ENCODE peak calls at places on chromosomes 16 and 17, in eight cellular contexts. Y, W, J, Z, B, H, G and P are unnamed samples.

GRCh38 chr17:73302189-73302588 is 9.6 kb downstream of the CDC42EP4 start:
- DNase-seq in Y (no peak), W (no peak), J (no peak), Z (no peak), B (no peak), H (no peak), G (no peak), P (no peak)

GRCh38 chr17:38751144-38751802 is 1.3 kb upstream of the PSMB3 start:
- DNase-seq in Y (no peak), W (no peak), J (no peak), Z (peak; percentile 58), B (no peak), H (no peak), G (no peak), P (no peak)

GRCh38 chr17:81034779-81035388 is at the start of gene BAIAP2:
- DNase-seq in Y (peak; percentile 99), W (peak; percentile 91), J (peak; percentile 95), Z (peak; percentile 96), B (peak; percentile 99), H (peak; percentile 97), G (peak; percentile 100), P (peak; percentile 88)

GRCh38 chr16:68265078-68265925 is 976 bp downstream of the SLC7A6 start:
- DNase-seq in Y (peak; percentile 59), W (peak; percentile 83), J (peak; percentile 54), Z (peak; percentile 88), B (peak; percentile 85), H (peak; percentile 87), G (peak; percentile 56), P (peak; percentile 60)

GRCh38 chr16:31138621-31139578 is 3.4 kb upstream of the PRSS8 start:
- DNase-seq in Y (no peak), W (no peak), J (peak; percentile 56), Z (peak; percentile 86), B (peak; percentile 97), H (peak; percentile 93), G (no peak), P (peak; percentile 76)

GRCh38 chr16:86337138-86337537 is 173.2 kb upstream of the FOXF1 start:
- DNase-seq in Y (no peak), W (no peak), J (no peak), Z (no peak), B (no peak), H (no peak), G (no peak), P (no peak)

GRCh38 chr17:40541060-40541872 is 24.0 kb downstream of the CCR7 start:
- DNase-seq in Y (peak; percentile 81), W (no peak), J (no peak), Z (no peak), B (no peak), H (no peak), G (no peak), P (no peak)

GRCh38 chr16:59067207-59067606 is 333.1 kb upstream of the GOT2 start:
- DNase-seq in Y (no peak), W (peak; percentile 23), J (peak; percentile 2), Z (no peak), B (no peak), H (peak; percentile 27), G (no peak), P (peak; percentile 98)

GRCh38 chr16:84049403-84050060 is 6.9 kb upstream of the SLC38A8 start:
- DNase-seq in Y (no peak), W (no peak), J (no peak), Z (no peak), B (no peak), H (no peak), G (no peak), P (no peak)

GRCh38 chr17:30570596-30571265 is 93.5 kb downstream of the GOSR1 start:
- DNase-seq in Y (no peak), W (no peak), J (no peak), Z (no peak), B (no peak), H (no peak), G (no peak), P (no peak)

GRCh38 chr17:13076905-13077304 is 59.1 kb upstream of the ELAC2 start:
- DNase-seq in Y (no peak), W (no peak), J (no peak), Z (no peak), B (no peak), H (no peak), G (no peak), P (no peak)

GRCh38 chr16:81155769-81156168 is 59.6 kb upstream of the GCSH start:
- DNase-seq in Y (no peak), W (no peak), J (no peak), Z (no peak), B (no peak), H (no peak), G (no peak), P (no peak)

GRCh38 chr16:66003196-66003595 is 363.3 kb upstream of the CDH5 start:
- DNase-seq in Y (no peak), W (no peak), J (no peak), Z (no peak), B (no peak), H (no peak), G (no peak), P (no peak)

GRCh38 chr17:27570578-27570914 is 60.4 kb upstream of the LGALS9 start:
- DNase-seq in Y (no peak), W (no peak), J (no peak), Z (no peak), B (no peak), H (no peak), G (no peak), P (no peak)

GRCh38 chr16:83831451-83831987 is 23.7 kb downstream of the HSBP1 start:
- DNase-seq in Y (no peak), W (no peak), J (no peak), Z (no peak), B (no peak), H (no peak), G (no peak), P (no peak)

GRCh38 chr17:65594585-65594940 is 33.1 kb upstream of the AXIN2 start:
- DNase-seq in Y (no peak), W (no peak), J (no peak), Z (peak; percentile 46), B (no peak), H (no peak), G (no peak), P (no peak)

GRCh38 chr17:79002291-79002690 is 7.3 kb downstream of the CANT1 start:
- DNase-seq in Y (no peak), W (no peak), J (no peak), Z (no peak), B (no peak), H (no peak), G (no peak), P (no peak)

GRCh38 chr17:64448665-64449512 is at the start of gene MILR1:
- DNase-seq in Y (no peak), W (peak; percentile 48), J (peak; percentile 88), Z (peak; percentile 86), B (peak; percentile 58), H (peak; percentile 47), G (peak; percentile 49), P (peak; percentile 92)

GRCh38 chr16:17375388-17376304 is 95.1 kb downstream of the XYLT1 start:
- DNase-seq in Y (no peak), W (no peak), J (no peak), Z (no peak), B (no peak), H (no peak), G (no peak), P (no peak)

GRCh38 chr17:574061-574460 is 140.6 kb downstream of the VPS53 start:
- DNase-seq in Y (no peak), W (no peak), J (peak; percentile 77), Z (no peak), B (no peak), H (peak; percentile 72), G (no peak), P (peak; percentile 83)

GRCh38 chr17:37327341-37328090 is 48.3 kb upstream of the C17orf78 start:
- DNase-seq in Y (no peak), W (no peak), J (no peak), Z (peak; percentile 36), B (no peak), H (no peak), G (no peak), P (no peak)

GRCh38 chr16:72426416-72426815 is 254.5 kb upstream of the PMFBP1 start:
- DNase-seq in Y (no peak), W (no peak), J (no peak), Z (no peak), B (no peak), H (no peak), G (no peak), P (no peak)

GRCh38 chr17:51461578-51462004 is 201.2 kb downstream of the UTP18 start:
- DNase-seq in Y (peak; percentile 60), W (peak; percentile 44), J (peak; percentile 57), Z (peak; percentile 81), B (peak; percentile 69), H (peak; percentile 66), G (peak; percentile 48), P (peak; percentile 37)